ENCODE peak calls at places on chromosome 9, in seven cellular contexts. One of them, this sample, is unnamed.

GRCh38 chr9:119333507-119334229 is 35.6 kb downstream of the BRINP1 start:
- DNase-seq in thyroid gland: no peak
- DNase-seq in astrocyte: no peak
- DNase-seq in GM19239: no peak
- DNase-seq in frontal cortex: no peak
- DNase-seq in stimulated activated CD4-positive, alpha-beta T cell treated with anti-CD3 and anti-CD28 coated beads, Interleukin-1b, Interleukin-23, amount 100 ng/mL, for 24 hours: no peak
- DNase-seq in iris pigment epithelial cell: no peak
- DNase-seq in this sample: no peak

GRCh38 chr9:12813960-12814876 is 39.4 kb downstream of the LURAP1L start:
- DNase-seq in thyroid gland: no peak
- DNase-seq in astrocyte: peak
- DNase-seq in GM19239: no peak
- DNase-seq in frontal cortex: peak
- DNase-seq in stimulated activated CD4-positive, alpha-beta T cell treated with anti-CD3 and anti-CD28 coated beads, Interleukin-1b, Interleukin-23, amount 100 ng/mL, for 24 hours: no peak
- DNase-seq in iris pigment epithelial cell: peak
- DNase-seq in this sample: peak

GRCh38 chr9:73219985-73220626 is 68.4 kb downstream of the ANXA1 start:
- DNase-seq in thyroid gland: no peak
- DNase-seq in astrocyte: peak
- DNase-seq in GM19239: no peak
- DNase-seq in frontal cortex: no peak
- DNase-seq in stimulated activated CD4-positive, alpha-beta T cell treated with anti-CD3 and anti-CD28 coated beads, Interleukin-1b, Interleukin-23, amount 100 ng/mL, for 24 hours: no peak
- DNase-seq in iris pigment epithelial cell: peak
- DNase-seq in this sample: no peak

GRCh38 chr9:116945817-116946216 is 258.7 kb downstream of the TRIM32 start:
- DNase-seq in thyroid gland: no peak
- DNase-seq in astrocyte: no peak
- DNase-seq in GM19239: no peak
- DNase-seq in frontal cortex: no peak
- DNase-seq in stimulated activated CD4-positive, alpha-beta T cell treated with anti-CD3 and anti-CD28 coated beads, Interleukin-1b, Interleukin-23, amount 100 ng/mL, for 24 hours: no peak
- DNase-seq in iris pigment epithelial cell: no peak
- DNase-seq in this sample: no peak

GRCh38 chr9:38718148-38718547 is 1.8 kb downstream of the FAM240B start:
- DNase-seq in thyroid gland: no peak
- DNase-seq in astrocyte: no peak
- DNase-seq in GM19239: no peak
- DNase-seq in frontal cortex: no peak
- DNase-seq in stimulated activated CD4-positive, alpha-beta T cell treated with anti-CD3 and anti-CD28 coated beads, Interleukin-1b, Interleukin-23, amount 100 ng/mL, for 24 hours: no peak
- DNase-seq in iris pigment epithelial cell: no peak
- DNase-seq in this sample: no peak

GRCh38 chr9:116112236-116112635 is 41.4 kb upstream of the PAPPA start:
- DNase-seq in thyroid gland: no peak
- DNase-seq in astrocyte: no peak
- DNase-seq in GM19239: no peak
- DNase-seq in frontal cortex: no peak
- DNase-seq in stimulated activated CD4-positive, alpha-beta T cell treated with anti-CD3 and anti-CD28 coated beads, Interleukin-1b, Interleukin-23, amount 100 ng/mL, for 24 hours: no peak
- DNase-seq in iris pigment epithelial cell: peak
- DNase-seq in this sample: no peak

GRCh38 chr9:33186457-33187168 is 19.5 kb upstream of the B4GALT1 start:
- DNase-seq in thyroid gland: no peak
- DNase-seq in astrocyte: no peak
- DNase-seq in GM19239: no peak
- DNase-seq in frontal cortex: no peak
- DNase-seq in stimulated activated CD4-positive, alpha-beta T cell treated with anti-CD3 and anti-CD28 coated beads, Interleukin-1b, Interleukin-23, amount 100 ng/mL, for 24 hours: no peak
- DNase-seq in iris pigment epithelial cell: peak
- DNase-seq in this sample: no peak

GRCh38 chr9:86721843-86722705 is 225.2 kb downstream of the GAS1 start:
- DNase-seq in thyroid gland: no peak
- DNase-seq in astrocyte: peak
- DNase-seq in GM19239: no peak
- DNase-seq in frontal cortex: no peak
- DNase-seq in stimulated activated CD4-positive, alpha-beta T cell treated with anti-CD3 and anti-CD28 coated beads, Interleukin-1b, Interleukin-23, amount 100 ng/mL, for 24 hours: no peak
- DNase-seq in iris pigment epithelial cell: peak
- DNase-seq in this sample: no peak

GRCh38 chr9:130185494-130186005 is 13.3 kb downstream of the NCS1 start:
- DNase-seq in thyroid gland: no peak
- DNase-seq in astrocyte: peak
- DNase-seq in GM19239: no peak
- DNase-seq in frontal cortex: no peak
- DNase-seq in stimulated activated CD4-positive, alpha-beta T cell treated with anti-CD3 and anti-CD28 coated beads, Interleukin-1b, Interleukin-23, amount 100 ng/mL, for 24 hours: no peak
- DNase-seq in iris pigment epithelial cell: no peak
- DNase-seq in this sample: no peak

GRCh38 chr9:14418262-14419200 is 104.6 kb upstream of the NFIB start:
- DNase-seq in thyroid gland: no peak
- DNase-seq in astrocyte: no peak
- DNase-seq in GM19239: no peak
- DNase-seq in frontal cortex: no peak
- DNase-seq in stimulated activated CD4-positive, alpha-beta T cell treated with anti-CD3 and anti-CD28 coated beads, Interleukin-1b, Interleukin-23, amount 100 ng/mL, for 24 hours: no peak
- DNase-seq in iris pigment epithelial cell: no peak
- DNase-seq in this sample: no peak

GRCh38 chr9:35651964-35652828 is 1.5 kb upstream of the SIT1 start:
- DNase-seq in thyroid gland: no peak
- DNase-seq in astrocyte: no peak
- DNase-seq in GM19239: no peak
- DNase-seq in frontal cortex: no peak
- DNase-seq in stimulated activated CD4-positive, alpha-beta T cell treated with anti-CD3 and anti-CD28 coated beads, Interleukin-1b, Interleukin-23, amount 100 ng/mL, for 24 hours: no peak
- DNase-seq in iris pigment epithelial cell: peak
- DNase-seq in this sample: no peak

GRCh38 chr9:133342570-133342969 is 5.4 kb downstream of the MED22 start:
- DNase-seq in thyroid gland: no peak
- DNase-seq in astrocyte: no peak
- DNase-seq in GM19239: no peak
- DNase-seq in frontal cortex: no peak
- DNase-seq in stimulated activated CD4-positive, alpha-beta T cell treated with anti-CD3 and anti-CD28 coated beads, Interleukin-1b, Interleukin-23, amount 100 ng/mL, for 24 hours: no peak
- DNase-seq in iris pigment epithelial cell: no peak
- DNase-seq in this sample: no peak

GRCh38 chr9:18726546-18726945 is 252.6 kb downstream of the ADAMTSL1 start:
- DNase-seq in thyroid gland: no peak
- DNase-seq in astrocyte: no peak
- DNase-seq in GM19239: no peak
- DNase-seq in frontal cortex: no peak
- DNase-seq in stimulated activated CD4-positive, alpha-beta T cell treated with anti-CD3 and anti-CD28 coated beads, Interleukin-1b, Interleukin-23, amount 100 ng/mL, for 24 hours: no peak
- DNase-seq in iris pigment epithelial cell: peak
- DNase-seq in this sample: no peak

GRCh38 chr9:92563701-92564100 is 27.9 kb upstream of the ECM2 start:
- DNase-seq in thyroid gland: no peak
- DNase-seq in astrocyte: peak
- DNase-seq in GM19239: no peak
- DNase-seq in frontal cortex: no peak
- DNase-seq in stimulated activated CD4-positive, alpha-beta T cell treated with anti-CD3 and anti-CD28 coated beads, Interleukin-1b, Interleukin-23, amount 100 ng/mL, for 24 hours: no peak
- DNase-seq in iris pigment epithelial cell: peak
- DNase-seq in this sample: no peak

GRCh38 chr9:120393386-120394057 is 186.4 kb downstream of the CDK5RAP2 start:
- DNase-seq in thyroid gland: no peak
- DNase-seq in astrocyte: peak
- DNase-seq in GM19239: no peak
- DNase-seq in frontal cortex: no peak
- DNase-seq in stimulated activated CD4-positive, alpha-beta T cell treated with anti-CD3 and anti-CD28 coated beads, Interleukin-1b, Interleukin-23, amount 100 ng/mL, for 24 hours: no peak
- DNase-seq in iris pigment epithelial cell: peak
- DNase-seq in this sample: no peak

GRCh38 chr9:113649855-113650206 is 186.3 kb downstream of the RGS3 start:
- DNase-seq in thyroid gland: no peak
- DNase-seq in astrocyte: no peak
- DNase-seq in GM19239: no peak
- DNase-seq in frontal cortex: no peak
- DNase-seq in stimulated activated CD4-positive, alpha-beta T cell treated with anti-CD3 and anti-CD28 coated beads, Interleukin-1b, Interleukin-23, amount 100 ng/mL, for 24 hours: no peak
- DNase-seq in iris pigment epithelial cell: no peak
- DNase-seq in this sample: no peak

GRCh38 chr9:35757527-35758275 is 3.6 kb upstream of the MSMP start:
- DNase-seq in thyroid gland: peak
- DNase-seq in astrocyte: no peak
- DNase-seq in GM19239: no peak
- DNase-seq in frontal cortex: no peak
- DNase-seq in stimulated activated CD4-positive, alpha-beta T cell treated with anti-CD3 and anti-CD28 coated beads, Interleukin-1b, Interleukin-23, amount 100 ng/mL, for 24 hours: no peak
- DNase-seq in iris pigment epithelial cell: no peak
- DNase-seq in this sample: no peak

GRCh38 chr9:34446468-34446891 is 11.9 kb downstream of the FAM219A start:
- DNase-seq in thyroid gland: no peak
- DNase-seq in astrocyte: peak
- DNase-seq in GM19239: no peak
- DNase-seq in frontal cortex: no peak
- DNase-seq in stimulated activated CD4-positive, alpha-beta T cell treated with anti-CD3 and anti-CD28 coated beads, Interleukin-1b, Interleukin-23, amount 100 ng/mL, for 24 hours: no peak
- DNase-seq in iris pigment epithelial cell: peak
- DNase-seq in this sample: no peak

GRCh38 chr9:26329974-26330373 is 562.6 kb downstream of the CAAP1 start:
- DNase-seq in thyroid gland: peak
- DNase-seq in astrocyte: no peak
- DNase-seq in GM19239: no peak
- DNase-seq in frontal cortex: no peak
- DNase-seq in stimulated activated CD4-positive, alpha-beta T cell treated with anti-CD3 and anti-CD28 coated beads, Interleukin-1b, Interleukin-23, amount 100 ng/mL, for 24 hours: no peak
- DNase-seq in iris pigment epithelial cell: no peak
- DNase-seq in this sample: no peak

GRCh38 chr9:33690156-33690908 is 105.0 kb upstream of the PRSS3 start:
- DNase-seq in thyroid gland: no peak
- DNase-seq in astrocyte: no peak
- DNase-seq in GM19239: no peak
- DNase-seq in frontal cortex: no peak
- DNase-seq in stimulated activated CD4-positive, alpha-beta T cell treated with anti-CD3 and anti-CD28 coated beads, Interleukin-1b, Interleukin-23, amount 100 ng/mL, for 24 hours: no peak
- DNase-seq in iris pigment epithelial cell: no peak
- DNase-seq in this sample: peak

GRCh38 chr9:129053020-129053419 is 16.6 kb downstream of the MIGA2 start:
- DNase-seq in thyroid gland: no peak
- DNase-seq in astrocyte: no peak
- DNase-seq in GM19239: no peak
- DNase-seq in frontal cortex: no peak
- DNase-seq in stimulated activated CD4-positive, alpha-beta T cell treated with anti-CD3 and anti-CD28 coated beads, Interleukin-1b, Interleukin-23, amount 100 ng/mL, for 24 hours: no peak
- DNase-seq in iris pigment epithelial cell: no peak
- DNase-seq in this sample: no peak

GRCh38 chr9:12640021-12640587 is 53.1 kb upstream of the TYRP1 start:
- DNase-seq in thyroid gland: no peak
- DNase-seq in astrocyte: peak
- DNase-seq in GM19239: no peak
- DNase-seq in frontal cortex: peak
- DNase-seq in stimulated activated CD4-positive, alpha-beta T cell treated with anti-CD3 and anti-CD28 coated beads, Interleukin-1b, Interleukin-23, amount 100 ng/mL, for 24 hours: no peak
- DNase-seq in iris pigment epithelial cell: peak
- DNase-seq in this sample: peak

GRCh38 chr9:38068866-38069628 is at the start of gene SHB:
- DNase-seq in thyroid gland: peak
- DNase-seq in astrocyte: no peak
- DNase-seq in GM19239: peak
- DNase-seq in frontal cortex: peak
- DNase-seq in stimulated activated CD4-positive, alpha-beta T cell treated with anti-CD3 and anti-CD28 coated beads, Interleukin-1b, Interleukin-23, amount 100 ng/mL, for 24 hours: peak
- DNase-seq in iris pigment epithelial cell: peak
- DNase-seq in this sample: peak

GRCh38 chr9:74887041-74887980 is at the start of gene TRPM6:
- DNase-seq in thyroid gland: peak
- DNase-seq in astrocyte: peak
- DNase-seq in GM19239: no peak
- DNase-seq in frontal cortex: peak
- DNase-seq in stimulated activated CD4-positive, alpha-beta T cell treated with anti-CD3 and anti-CD28 coated beads, Interleukin-1b, Interleukin-23, amount 100 ng/mL, for 24 hours: peak
- DNase-seq in iris pigment epithelial cell: peak
- DNase-seq in this sample: peak

GRCh38 chr9:87710448-87710847 is 15.5 kb upstream of the CTSL start:
- DNase-seq in thyroid gland: no peak
- DNase-seq in astrocyte: no peak
- DNase-seq in GM19239: no peak
- DNase-seq in frontal cortex: no peak
- DNase-seq in stimulated activated CD4-positive, alpha-beta T cell treated with anti-CD3 and anti-CD28 coated beads, Interleukin-1b, Interleukin-23, amount 100 ng/mL, for 24 hours: no peak
- DNase-seq in iris pigment epithelial cell: no peak
- DNase-seq in this sample: no peak

GRCh38 chr9:104075801-104076753 is 18.0 kb upstream of the SMC2 start:
- DNase-seq in thyroid gland: no peak
- DNase-seq in astrocyte: peak
- DNase-seq in GM19239: no peak
- DNase-seq in frontal cortex: no peak
- DNase-seq in stimulated activated CD4-positive, alpha-beta T cell treated with anti-CD3 and anti-CD28 coated beads, Interleukin-1b, Interleukin-23, amount 100 ng/mL, for 24 hours: no peak
- DNase-seq in iris pigment epithelial cell: peak
- DNase-seq in this sample: no peak

GRCh38 chr9:115115924-115116323 is 2.0 kb downstream of the TNC start:
- DNase-seq in thyroid gland: no peak
- DNase-seq in astrocyte: peak
- DNase-seq in GM19239: no peak
- DNase-seq in frontal cortex: no peak
- DNase-seq in stimulated activated CD4-positive, alpha-beta T cell treated with anti-CD3 and anti-CD28 coated beads, Interleukin-1b, Interleukin-23, amount 100 ng/mL, for 24 hours: no peak
- DNase-seq in iris pigment epithelial cell: peak
- DNase-seq in this sample: no peak

GRCh38 chr9:118963674-118964073 is 405.6 kb downstream of the BRINP1 start:
- DNase-seq in thyroid gland: no peak
- DNase-seq in astrocyte: no peak
- DNase-seq in GM19239: no peak
- DNase-seq in frontal cortex: no peak
- DNase-seq in stimulated activated CD4-positive, alpha-beta T cell treated with anti-CD3 and anti-CD28 coated beads, Interleukin-1b, Interleukin-23, amount 100 ng/mL, for 24 hours: no peak
- DNase-seq in iris pigment epithelial cell: no peak
- DNase-seq in this sample: no peak

GRCh38 chr9:95626885-95627558 is 110.3 kb upstream of the PTCH1 start:
- DNase-seq in thyroid gland: peak
- DNase-seq in astrocyte: no peak
- DNase-seq in GM19239: no peak
- DNase-seq in frontal cortex: peak
- DNase-seq in stimulated activated CD4-positive, alpha-beta T cell treated with anti-CD3 and anti-CD28 coated beads, Interleukin-1b, Interleukin-23, amount 100 ng/mL, for 24 hours: peak
- DNase-seq in iris pigment epithelial cell: peak
- DNase-seq in this sample: no peak